ENCODE peak calls at places on chromosomes 1 and 21, in seven cellular contexts. Y, F, Z, L, I, U and P are unnamed samples.

GRCh38 chr1:23116921-23117699 is 51.5 kb downstream of the LUZP1 start:
- DNase-seq in U (no peak), Y (no peak), I (no peak), F (no peak), L (no peak), Z (no peak), P (no peak)

GRCh38 chr1:64893921-64894320 is 72.4 kb downstream of the JAK1 start:
- DNase-seq in I (no peak), Y (no peak), L (no peak), U (no peak), Z (no peak), F (no peak), P (no peak)

GRCh38 chr1:45843474-45843905 is 40.1 kb downstream of the MAST2 start:
- DNase-seq in F (no peak), I (peak), U (no peak), Z (no peak), L (peak), Y (no peak), P (no peak)

GRCh38 chr1:90826834-90827233 is 109.7 kb upstream of the BARHL2 start:
- DNase-seq in L (no peak), I (no peak), U (peak), Z (no peak), Y (no peak), F (no peak), P (no peak)

GRCh38 chr1:34263411-34263810 is 86.7 kb downstream of the C1orf94 start:
- DNase-seq in I (no peak), U (no peak), L (no peak), Z (no peak), Y (no peak), F (no peak), P (no peak)

GRCh38 chr1:32128971-32129370 is 21.1 kb downstream of the KPNA6 start:
- DNase-seq in U (no peak), I (no peak), Y (no peak), F (no peak), L (no peak), Z (no peak), P (no peak)

GRCh38 chr1:1602941-1603506 is 3.1 kb upstream of the FNDC10 start:
- DNase-seq in I (no peak), U (no peak), F (no peak), Y (no peak), L (no peak), Z (no peak), P (no peak)

GRCh38 chr1:66758247-66758755 is 6.0 kb downstream of the DYNLT5 start:
- DNase-seq in U (no peak), Y (no peak), L (no peak), I (peak), Z (no peak), F (no peak), P (no peak)

GRCh38 chr1:21541835-21542234 is 32.6 kb downstream of the ALPL start:
- DNase-seq in U (peak), L (peak), Y (no peak), Z (no peak), F (no peak), I (peak), P (no peak)

GRCh38 chr1:35925741-35926140 is 5.2 kb upstream of the AGO3 start:
- DNase-seq in U (no peak), L (no peak), F (no peak), I (peak), Z (no peak), Y (no peak), P (no peak)

GRCh38 chr1:26530898-26531598 is 1.5 kb downstream of the RPS6KA1 start:
- DNase-seq in I (peak), U (peak), Y (peak), L (no peak), Z (no peak), F (peak), P (peak)

GRCh38 chr1:224540535-224540934 is 75.6 kb upstream of the CNIH3 start:
- DNase-seq in I (no peak), Y (peak), U (no peak), F (no peak), L (no peak), Z (no peak), P (no peak)

GRCh38 chr1:109199710-109200109 is 14.0 kb upstream of the SARS1 start:
- DNase-seq in F (no peak), Y (no peak), U (no peak), L (no peak), Z (peak), I (no peak), P (no peak)

GRCh38 chr1:32540589-32540988 is 1.4 kb downstream of the ZBTB8A start:
- DNase-seq in F (no peak), Z (no peak), Y (peak), U (no peak), L (no peak), I (peak), P (no peak)

GRCh38 chr1:235074335-235075120 is 54.1 kb downstream of the TOMM20 start:
- DNase-seq in Z (peak), L (no peak), I (peak), U (peak), F (no peak), Y (peak), P (peak)

GRCh38 chr1:31861346-31861745 is 45.5 kb upstream of the SPOCD1 start:
- DNase-seq in Y (no peak), I (no peak), Z (no peak), U (no peak), F (no peak), L (no peak), P (no peak)

GRCh38 chr1:69535490-69535889 is 32.2 kb upstream of the LRRC7 start:
- DNase-seq in Y (no peak), F (no peak), I (no peak), Z (no peak), L (no peak), U (no peak), P (no peak)

GRCh38 chr1:227192163-227192562 is 126.1 kb downstream of the CDC42BPA start:
- DNase-seq in Y (no peak), U (no peak), F (no peak), Z (no peak), I (peak), L (peak), P (no peak)

GRCh38 chr1:45016090-45016697 is 4.1 kb downstream of the UROD start:
- DNase-seq in L (no peak), F (no peak), U (no peak), Y (no peak), I (no peak), Z (no peak), P (no peak)

GRCh38 chr1:151311589-151312331 is 15.5 kb downstream of the PI4KB start:
- DNase-seq in Z (peak), L (peak), F (no peak), Y (no peak), U (peak), I (peak), P (no peak)

GRCh38 chr1:64282353-64282752 is 78.9 kb downstream of the UBE2U start:
- DNase-seq in I (peak), Y (peak), L (no peak), Z (no peak), F (peak), U (no peak), P (peak)

GRCh38 chr1:41497631-41498030 is 13.1 kb upstream of the EDN2 start:
- DNase-seq in Z (no peak), U (no peak), F (no peak), Y (no peak), L (no peak), I (no peak), P (no peak)

GRCh38 chr21:22961248-22961647 is 1963.0 kb downstream of the NCAM2 start:
- DNase-seq in L (no peak), U (no peak), Z (no peak), F (peak), I (no peak), Y (no peak), P (no peak)

GRCh38 chr1:155122308-155122707 is 5.4 kb upstream of the EFNA1 start:
- DNase-seq in L (no peak), I (no peak), U (no peak), Z (no peak), Y (no peak), F (peak), P (no peak)

GRCh38 chr1:2073382-2074230 is 23.4 kb downstream of the PRKCZ start:
- DNase-seq in U (no peak), Y (peak), I (no peak), Z (no peak), L (peak), F (peak), P (peak)

GRCh38 chr1:93155335-93155734 is 24.9 kb downstream of the TMED5 start:
- DNase-seq in Z (no peak), L (no peak), F (no peak), Y (no peak), I (no peak), U (no peak), P (no peak)

GRCh38 chr1:25193151-25193742 is 39.1 kb downstream of the SYF2 start:
- DNase-seq in Y (no peak), I (no peak), Z (no peak), F (no peak), L (no peak), U (no peak), P (no peak)

GRCh38 chr1:180887841-180888240 is 24.9 kb upstream of the KIAA1614 start:
- DNase-seq in Z (no peak), F (no peak), Y (no peak), U (no peak), L (no peak), I (no peak), P (no peak)

GRCh38 chr21:29152936-29153335 is 22.5 kb downstream of the MAP3K7CL start:
- DNase-seq in Z (no peak), Y (no peak), F (no peak), U (no peak), I (no peak), L (no peak), P (no peak)